ENCODE peak calls at places on chromosomes 3 and 15, in seven cellular contexts. E, H, Z, D, Q, U and T are unnamed samples.
A peak's percentile ranks its signal among the peaks of the same experiment; 100 is the strongest.

GRCh38 chr3:69488026-69488425 is 102.1 kb upstream of the FRMD4B start:
- DNase-seq in E (no peak), H (no peak), Z (no peak), D (no peak), Q (no peak), U (no peak), T (no peak)

GRCh38 chr15:90062023-90062728 is 40.1 kb downstream of the IDH2 start:
- DNase-seq in E (no peak), H (peak; percentile 65), Z (peak; percentile 79), D (peak; percentile 41), Q (no peak), U (peak; percentile 54), T (no peak)

GRCh38 chr3:127350172-127351050 is 62.6 kb upstream of the PRR20G start:
- DNase-seq in E (no peak), H (no peak), Z (no peak), D (no peak), Q (no peak), U (no peak), T (no peak)

GRCh38 chr15:71471347-71471746 is 339.0 kb upstream of the NR2E3 start:
- DNase-seq in E (peak; percentile 10), H (no peak), Z (no peak), D (no peak), Q (peak; percentile 75), U (no peak), T (no peak)

GRCh38 chr15:90264649-90265048 is 823 bp upstream of the NGRN start:
- DNase-seq in E (peak; percentile 20), H (no peak), Z (no peak), D (no peak), Q (peak; percentile 66), U (no peak), T (no peak)

GRCh38 chr3:12603969-12604368 is 47.1 kb downstream of the MKRN2 start:
- DNase-seq in E (no peak), H (no peak), Z (no peak), D (no peak), Q (no peak), U (no peak), T (no peak)

GRCh38 chr15:90934949-90935751 is at the start of gene UNC45A:
- DNase-seq in E (peak; percentile 93), H (peak; percentile 96), Z (peak; percentile 96), D (peak; percentile 94), Q (peak; percentile 80), U (peak; percentile 94), T (peak; percentile 69)

GRCh38 chr3:132593950-132594328 is 3.1 kb upstream of the ACKR4 start:
- DNase-seq in E (peak; percentile 88), H (no peak), Z (no peak), D (no peak), Q (no peak), U (no peak), T (peak; percentile 81)

GRCh38 chr3:138114988-138115971 is at the start of gene DZIP1L:
- DNase-seq in E (peak; percentile 91), H (peak; percentile 80), Z (peak; percentile 90), D (no peak), Q (no peak), U (peak; percentile 69), T (peak; percentile 65)

GRCh38 chr3:39146083-39146501 is 7.3 kb downstream of the CSRNP1 start:
- DNase-seq in E (peak; percentile 54), H (peak; percentile 75), Z (no peak), D (no peak), Q (no peak), U (no peak), T (no peak)

GRCh38 chr3:177594096-177594495 is 396.8 kb upstream of the TBL1XR1 start:
- DNase-seq in E (no peak), H (no peak), Z (no peak), D (no peak), Q (no peak), U (no peak), T (no peak)

GRCh38 chr3:161558256-161558655 is 61.6 kb downstream of the OTOL1 start:
- DNase-seq in E (no peak), H (no peak), Z (no peak), D (no peak), Q (no peak), U (no peak), T (peak; percentile 63)

GRCh38 chr15:69524296-69524695 is 71.7 kb downstream of the RPLP1 start:
- DNase-seq in E (no peak), H (no peak), Z (peak; percentile 55), D (no peak), Q (no peak), U (no peak), T (no peak)

GRCh38 chr3:185986201-185986600 is 48.4 kb upstream of the TRA2B start:
- DNase-seq in E (peak; percentile 73), H (no peak), Z (no peak), D (no peak), Q (no peak), U (no peak), T (no peak)

GRCh38 chr3:168024537-168024941 is 71.2 kb downstream of the GOLIM4 start:
- DNase-seq in E (peak; percentile 91), H (no peak), Z (no peak), D (no peak), Q (no peak), U (no peak), T (peak; percentile 90)

GRCh38 chr3:169556349-169556870 is 107.1 kb downstream of the MECOM start:
- DNase-seq in E (no peak), H (no peak), Z (no peak), D (no peak), Q (peak; percentile 5), U (no peak), T (no peak)

GRCh38 chr3:71066356-71066755 is 517.2 kb downstream of the FOXP1 start:
- DNase-seq in E (no peak), H (no peak), Z (no peak), D (peak; percentile 37), Q (no peak), U (no peak), T (no peak)

GRCh38 chr3:134291300-134292254 is 40.9 kb upstream of the RYK start:
- DNase-seq in E (peak; percentile 92), H (peak; percentile 77), Z (no peak), D (no peak), Q (no peak), U (peak; percentile 74), T (peak; percentile 69)

GRCh38 chr15:63972801-63973200 is 73.5 kb downstream of the DAPK2 start:
- DNase-seq in E (peak; percentile 30), H (no peak), Z (peak; percentile 67), D (no peak), Q (no peak), U (no peak), T (no peak)

GRCh38 chr3:130386604-130387263 is 41.3 kb downstream of the COL6A5 start:
- DNase-seq in E (peak; percentile 36), H (no peak), Z (no peak), D (no peak), Q (no peak), U (no peak), T (peak; percentile 16)

GRCh38 chr3:11331101-11331500 is 58.9 kb downstream of the ATG7 start:
- DNase-seq in E (peak; percentile 50), H (no peak), Z (no peak), D (no peak), Q (no peak), U (no peak), T (peak; percentile 37)

GRCh38 chr15:62624541-62625399 is 417.8 kb upstream of the TPM1 start:
- DNase-seq in E (peak; percentile 96), H (no peak), Z (peak; percentile 29), D (no peak), Q (no peak), U (no peak), T (peak; percentile 71)

GRCh38 chr15:68484696-68485400 is 52.9 kb upstream of the ITGA11 start:
- DNase-seq in E (peak; percentile 94), H (peak; percentile 80), Z (no peak), D (no peak), Q (no peak), U (no peak), T (peak; percentile 88)

GRCh38 chr15:52103217-52104207 is 9.1 kb downstream of the BCL2L10 start:
- DNase-seq in E (peak; percentile 98), H (peak; percentile 74), Z (no peak), D (no peak), Q (peak; percentile 70), U (no peak), T (peak; percentile 97)

GRCh38 chr15:68126415-68126814 is 72.3 kb downstream of the PIAS1 start:
- DNase-seq in E (peak; percentile 49), H (no peak), Z (no peak), D (no peak), Q (no peak), U (peak; percentile 35), T (no peak)

GRCh38 chr3:79598594-79598993 is 169.2 kb downstream of the ROBO1 start:
- DNase-seq in E (no peak), H (no peak), Z (peak; percentile 17), D (no peak), Q (no peak), U (no peak), T (no peak)

GRCh38 chr3:52196977-52197376 is 983 bp upstream of the ALAS1 start:
- DNase-seq in E (no peak), H (no peak), Z (no peak), D (no peak), Q (no peak), U (peak; percentile 30), T (no peak)

GRCh38 chr3:52197499-52197841 is 490 bp upstream of the ALAS1 start:
- DNase-seq in E (no peak), H (no peak), Z (no peak), D (no peak), Q (no peak), U (no peak), T (no peak)

GRCh38 chr3:52195823-52196331 is 2.1 kb upstream of the ALAS1 start:
- DNase-seq in E (peak; percentile 90), H (no peak), Z (no peak), D (no peak), Q (peak; percentile 58), U (peak; percentile 31), T (no peak)

GRCh38 chr3:52198643-52199608 is 966 bp downstream of the ALAS1 start:
- DNase-seq in E (peak; percentile 34), H (no peak), Z (no peak), D (no peak), Q (no peak), U (no peak), T (no peak)

GRCh38 chr3:52197842-52198625 is at the start of gene ALAS1:
- DNase-seq in E (peak; percentile 93), H (peak; percentile 95), Z (peak; percentile 98), D (peak; percentile 91), Q (peak; percentile 74), U (peak; percentile 94), T (peak; percentile 45)
- H3K4me1 ChIP-seq in E (peaks cover 24% of the 10 kb centered on the region), H (no peaks in the 10 kb centered on the region), Z (peaks cover 9% of the 10 kb centered on the region), D (peaks cover 28% of the 10 kb centered on the region), Q (peaks cover 25% of the 10 kb centered on the region), U (peaks cover 87% of the 10 kb centered on the region), T (peaks cover 10% of the 10 kb centered on the region)

GRCh38 chr15:78880828-78881227 is 8.1 kb downstream of the MORF4L1 start:
- DNase-seq in E (peak; percentile 37), H (no peak), Z (no peak), D (no peak), Q (no peak), U (no peak), T (no peak)
- H3K4me1 ChIP-seq in E (peaks cover 69% of the 10 kb centered on the region), H (no peaks in the 10 kb centered on the region), Z (peaks cover 42% of the 10 kb centered on the region), D (peaks cover 55% of the 10 kb centered on the region), Q (peaks cover 46% of the 10 kb centered on the region), U (peaks cover 95% of the 10 kb centered on the region), T (peaks cover 33% of the 10 kb centered on the region)

GRCh38 chr3:52146811-52147210 is 7.4 kb downstream of the POC1A start:
- DNase-seq in E (no peak), H (peak; percentile 32), Z (no peak), D (no peak), Q (no peak), U (peak; percentile 13), T (no peak)
- H3K4me1 ChIP-seq in E (no peaks in the 10 kb centered on the region), H (no peaks in the 10 kb centered on the region), Z (peaks cover 3% of the 10 kb centered on the region), D (peaks cover 6% of the 10 kb centered on the region), Q (no peaks in the 10 kb centered on the region), U (peaks cover 6% of the 10 kb centered on the region), T (peaks cover 2% of the 10 kb centered on the region)

GRCh38 chr3:45035441-45036301 is 9.6 kb downstream of the CLEC3B start:
- DNase-seq in E (no peak), H (peak; percentile 60), Z (peak; percentile 56), D (no peak), Q (no peak), U (no peak), T (no peak)
- H3K4me1 ChIP-seq in E (peaks cover 8% of the 10 kb centered on the region), H (no peaks in the 10 kb centered on the region), Z (peaks cover under 1% of the 10 kb centered on the region), D (peaks cover 21% of the 10 kb centered on the region), Q (peaks cover 12% of the 10 kb centered on the region), U (peaks cover 56% of the 10 kb centered on the region), T (no peaks in the 10 kb centered on the region)